ENCODE peak calls at places on chromosomes 12 and 14, in ten cellular contexts. P is OCI-LY7; G is tibial nerve; H is transverse colon; A is CD8-positive, alpha-beta memory T cell; E is fibroblast of lung; F is cardiac muscle cell; V is right cardiac atrium; I is Caco-2; N is H1. X is an unnamed sample. For H3K9me3, the result is how much of the 10 kb centered on the place peaks cover.

GRCh38 chr12:131454418-131455217 is 256.3 kb upstream of the SFSWAP start:
- DNase-seq in P (peak), G (no peak), H (no peak), A (no peak), E (no peak), F (peak), V (no peak), I (peak), N (peak), X (peak)

GRCh38 chr12:114735680-114736374 is 51.9 kb upstream of the TBX3 start:
- DNase-seq in P (no peak), G (no peak), H (no peak), A (no peak), E (no peak), F (no peak), V (no peak), I (no peak), N (no peak), X (no peak)

GRCh38 chr14:32358781-32359180 is 29.7 kb downstream of the AKAP6 start:
- DNase-seq in P (no peak), G (no peak), H (no peak), A (no peak), E (no peak), F (no peak), V (no peak), I (no peak), N (no peak), X (no peak)

GRCh38 chr14:24051789-24052655 is at the start of gene CARMIL3:
- DNase-seq in P (peak), G (no peak), H (peak), A (peak), E (peak), F (peak), V (peak), I (peak), N (no peak), X (peak)

GRCh38 chr12:13307143-13307831 is 110.8 kb downstream of the EMP1 start:
- DNase-seq in P (no peak), G (no peak), H (no peak), A (no peak), E (no peak), F (no peak), V (no peak), I (no peak), N (no peak), X (no peak)

GRCh38 chr12:7856516-7856915 is 16.2 kb downstream of the SLC2A14 start:
- DNase-seq in P (no peak), G (no peak), H (no peak), A (no peak), E (peak), F (no peak), V (no peak), I (peak), N (no peak), X (no peak)

GRCh38 chr12:131908082-131908715 is 13.8 kb downstream of the ULK1 start:
- DNase-seq in P (no peak), G (no peak), H (no peak), A (no peak), E (no peak), F (no peak), V (peak), I (no peak), N (no peak), X (no peak)

GRCh38 chr14:100438678-100439592 is 115.8 kb downstream of the SLC25A47 start:
- DNase-seq in P (no peak), G (no peak), H (peak), A (no peak), E (peak), F (no peak), V (no peak), I (no peak), N (no peak), X (peak)

GRCh38 chr12:50220357-50221061 is 53.3 kb upstream of the CERS5 start:
- DNase-seq in P (peak), G (peak), H (no peak), A (no peak), E (peak), F (no peak), V (no peak), I (no peak), N (no peak), X (no peak)

GRCh38 chr14:58479975-58480374 is 52.5 kb downstream of the KIAA0586 start:
- DNase-seq in P (peak), G (no peak), H (no peak), A (no peak), E (no peak), F (no peak), V (no peak), I (no peak), N (no peak), X (no peak)

GRCh38 chr12:67630373-67631088 is 18.0 kb upstream of the DYRK2 start:
- DNase-seq in P (peak), G (no peak), H (peak), A (peak), E (peak), F (no peak), V (peak), I (no peak), N (peak), X (peak)

GRCh38 chr12:19223018-19223417 is 93.5 kb downstream of the PLEKHA5 start:
- DNase-seq in P (peak), G (no peak), H (no peak), A (no peak), E (peak), F (no peak), V (no peak), I (no peak), N (no peak), X (no peak)

GRCh38 chr14:88016768-88017167 is 11.8 kb downstream of the GPR65 start:
- DNase-seq in P (no peak), G (no peak), H (no peak), A (no peak), E (peak), F (no peak), V (no peak), I (no peak), N (no peak), X (no peak)

GRCh38 chr12:51590347-51591019 is 550 bp upstream of the SCN8A start:
- DNase-seq in P (peak), G (no peak), H (peak), A (peak), E (peak), F (peak), V (peak), I (peak), N (peak), X (peak)

GRCh38 chr12:109888179-109889020 is 8.1 kb upstream of the GLTP start:
- DNase-seq in P (peak), G (peak), H (no peak), A (peak), E (peak), F (no peak), V (no peak), I (no peak), N (no peak), X (peak)

GRCh38 chr12:67943295-67943892 is 45.9 kb upstream of the IFNG-AS1 start:
- DNase-seq in P (peak), G (peak), H (peak), A (peak), E (peak), F (peak), V (no peak), I (peak), N (no peak), X (peak)

GRCh38 chr14:101973356-101973755 is 9.0 kb downstream of the DYNC1H1 start:
- DNase-seq in P (no peak), G (no peak), H (no peak), A (no peak), E (peak), F (no peak), V (no peak), I (peak), N (no peak), X (no peak)

GRCh38 chr12:52800259-52800917 is 4.5 kb upstream of the KRT3 start:
- DNase-seq in P (no peak), G (no peak), H (peak), A (no peak), E (no peak), F (no peak), V (no peak), I (no peak), N (no peak), X (no peak)

GRCh38 chr12:124442772-124443445 is 124.5 kb downstream of the NCOR2 start:
- DNase-seq in P (no peak), G (no peak), H (no peak), A (no peak), E (peak), F (no peak), V (peak), I (no peak), N (no peak), X (no peak)

GRCh38 chr12:16605666-16606116 is 271 bp downstream of the LMO3 start:
- DNase-seq in P (peak), G (no peak), H (no peak), A (no peak), E (peak), F (peak), V (peak), I (no peak), N (no peak), X (no peak)

GRCh38 chr12:133129368-133130037 is 571 bp downstream of the ZNF891 start:
- DNase-seq in P (peak), G (no peak), H (no peak), A (no peak), E (peak), F (peak), V (peak), I (no peak), N (no peak), X (no peak)
- H3K9me3 ChIP-seq in P (half or more), G (under half), H (half or more), A (under half), E (under half), F (under half), V (under half), I (under half), N (under half), X (under half)

GRCh38 chr14:50489851-50490250 is 42.5 kb downstream of the MAP4K5 start:
- DNase-seq in P (no peak), G (no peak), H (no peak), A (no peak), E (peak), F (no peak), V (no peak), I (no peak), N (no peak), X (no peak)
- H3K9me3 ChIP-seq in P (under half), G (under half), H (under half), A (under half), E (under half), F (under half), V (under half), I (under half), N (under half), X (under half)

GRCh38 chr14:19917955-19918518 is 2.4 kb upstream of the OR4K5 start:
- DNase-seq in P (no peak), G (no peak), H (no peak), A (no peak), E (no peak), F (no peak), V (no peak), I (no peak), N (no peak), X (no peak)

GRCh38 chr14:19917243-19917642 is 3.2 kb upstream of the OR4K5 start:
- DNase-seq in P (no peak), G (no peak), H (no peak), A (no peak), E (no peak), F (no peak), V (no peak), I (no peak), N (no peak), X (no peak)

GRCh38 chr14:19920021-19920657 is at the start of gene OR4K5:
- DNase-seq in P (no peak), G (no peak), H (no peak), A (no peak), E (no peak), F (no peak), V (no peak), I (no peak), N (no peak), X (no peak)

GRCh38 chr14:19918553-19919264 is 1.7 kb upstream of the OR4K5 start:
- DNase-seq in P (no peak), G (no peak), H (no peak), A (no peak), E (no peak), F (no peak), V (no peak), I (no peak), N (no peak), X (no peak)
- H3K9me3 ChIP-seq in P (under half), G (under half), H (under half), A (under half), E (under half), F (under half), V (under half), I (under half), N (half or more), X (under half)

GRCh38 chr12:28367326-28367725 is 177.1 kb downstream of the CCDC91 start:
- DNase-seq in P (no peak), G (no peak), H (no peak), A (no peak), E (no peak), F (no peak), V (no peak), I (no peak), N (no peak), X (no peak)
- H3K9me3 ChIP-seq in P (under half), G (under half), H (under half), A (under half), E (under half), F (under half), V (under half), I (under half), N (under half), X (under half)

DNA sequence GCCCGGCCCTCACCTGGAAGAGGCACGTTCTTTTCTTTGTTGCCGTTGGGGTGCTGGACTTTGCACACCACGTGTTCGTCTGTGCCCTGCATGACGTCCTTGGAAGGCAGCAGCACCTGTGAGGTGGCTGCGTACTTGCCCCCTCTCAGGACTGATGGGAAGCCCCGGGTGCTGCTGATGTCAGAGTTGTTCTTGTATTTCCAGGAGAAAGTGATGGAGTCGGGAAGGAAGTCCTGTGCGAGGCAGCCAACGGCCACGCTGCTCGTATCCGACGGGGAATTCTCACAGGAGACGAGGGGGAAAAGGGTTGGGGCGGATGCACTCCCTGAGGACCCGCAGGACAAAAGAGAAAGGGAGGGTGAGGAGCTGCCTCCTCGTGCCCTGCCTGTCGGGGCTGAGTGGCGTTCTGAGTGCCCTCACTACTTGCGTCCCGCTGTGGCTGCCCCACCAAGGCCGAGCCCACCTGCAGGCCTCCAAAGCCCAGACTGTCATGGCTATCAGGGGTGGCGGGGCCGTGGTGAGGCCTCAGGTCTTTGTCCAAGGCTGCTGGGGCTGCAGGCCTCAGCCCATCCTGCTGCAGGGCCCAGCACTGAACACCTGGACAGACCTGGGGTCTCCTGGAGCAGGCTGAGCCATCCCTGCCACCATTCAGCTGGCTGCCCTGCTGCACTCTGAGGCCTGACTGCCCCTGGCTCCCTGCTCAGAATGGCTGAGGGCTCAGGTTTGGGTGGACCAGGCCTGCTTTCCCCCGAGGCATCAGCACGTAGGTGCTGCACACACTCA is 329.7 kb downstream of the TMEM121 start:
- DNase-seq in P (peak), G (no peak), H (peak), A (no peak), E (no peak), F (no peak), V (no peak), I (peak), N (no peak), X (no peak)
- H3K9me3 ChIP-seq in P (under half), G (under half), H (under half), A (under half), E (under half), F (under half), V (under half), I (under half), N (half or more), X (under half)